ENCODE peak calls at places on chromosomes 1 and 21, in six cellular contexts. F is Daoy; Z is stimulated activated CD4-positive, alpha-beta T cell treated with anti-CD3 and anti-CD28 coated beads, Interleukin-15, amount 100 ng/mL, for 24 hours; O is adrenal gland; G is iris pigment epithelial cell; C is heart right ventricle. U is an unnamed sample.

GRCh38 chr1:155942578-155943141 is 1.2 kb downstream of the RXFP4 start:
- DNase-seq in F (no peak), Z (no peak), O (no peak), G (no peak), C (no peak), U (no peak)

GRCh38 chr1:39258146-39258924 is 53.8 kb downstream of the MACF1 start:
- DNase-seq in F (peak; percentile 65), Z (peak; percentile 74), O (peak; percentile 81), G (peak; percentile 54), C (peak; percentile 26), U (peak; percentile 67)

GRCh38 chr1:91537281-91538069 is 36.8 kb downstream of the CDC7 start:
- DNase-seq in F (no peak), Z (no peak), O (no peak), G (peak; percentile 91), C (no peak), U (peak; percentile 64)

GRCh38 chr21:15121655-15122120 is 56.9 kb upstream of the NRIP1 start:
- DNase-seq in F (no peak), Z (no peak), O (peak; percentile 88), G (peak; percentile 79), C (peak; percentile 21), U (no peak)

GRCh38 chr1:208550978-208551377 is 306.8 kb upstream of the PLXNA2 start:
- DNase-seq in F (no peak), Z (no peak), O (no peak), G (no peak), C (no peak), U (no peak)

GRCh38 chr1:182288749-182289604 is 102.6 kb downstream of the GLUL start:
- DNase-seq in F (no peak), Z (no peak), O (no peak), G (no peak), C (no peak), U (no peak)

GRCh38 chr1:223180803-223181321 is 37.8 kb upstream of the TLR5 start:
- DNase-seq in F (peak; percentile 57), Z (no peak), O (no peak), G (peak; percentile 3), C (no peak), U (peak; percentile 62)

GRCh38 chr1:7047866-7048265 is 262.6 kb downstream of the CAMTA1 start:
- DNase-seq in F (peak; percentile 33), Z (no peak), O (no peak), G (no peak), C (no peak), U (no peak)

GRCh38 chr1:235051521-235051920 is 77.1 kb downstream of the TOMM20 start:
- DNase-seq in F (no peak), Z (no peak), O (peak; percentile 56), G (no peak), C (no peak), U (no peak)

GRCh38 chr1:114668784-114669561 is 876 bp downstream of the DENND2C start:
- DNase-seq in F (peak; percentile 56), Z (peak; percentile 4), O (peak; percentile 11), G (peak; percentile 13), C (no peak), U (no peak)

GRCh38 chr1:10378071-10378841 is 20.6 kb upstream of the PGD start:
- DNase-seq in F (peak; percentile 71), Z (no peak), O (peak; percentile 94), G (peak; percentile 99), C (peak; percentile 24), U (no peak)

GRCh38 chr1:43978551-43979260 is at the start of gene B4GALT2:
- DNase-seq in F (peak; percentile 68), Z (peak; percentile 68), O (peak; percentile 33), G (peak; percentile 26), C (peak; percentile 55), U (no peak)

GRCh38 chr21:43696214-43696613 is 22.7 kb upstream of the PDXK start:
- DNase-seq in F (no peak), Z (no peak), O (no peak), G (no peak), C (no peak), U (no peak)

U was measured in lower leg skin.